ENCODE peak calls at places on chromosomes 7 and 10, in six cellular contexts. N, D, K, F, Y and R are unnamed samples.

GRCh38 chr10:80664071-80664680 is 126.5 kb downstream of the SH2D4B start:
- DNase-seq in N (peak), D (peak), K (peak), F (peak), Y (peak), R (peak)

GRCh38 chr10:49415109-49415508 is 19.2 kb upstream of the DRGX start:
- DNase-seq in N (no peak), D (no peak), K (no peak), F (no peak), Y (no peak), R (no peak)

GRCh38 chr10:99224766-99225165 is 10.9 kb downstream of the HPSE2 start:
- DNase-seq in N (no peak), D (no peak), K (no peak), F (no peak), Y (no peak), R (no peak)

GRCh38 chr7:148116195-148116594 is 474.4 kb upstream of the C7orf33 start:
- DNase-seq in N (no peak), D (no peak), K (no peak), F (no peak), Y (no peak), R (no peak)

GRCh38 chr7:116804459-116804858 is 57.9 kb upstream of the CAPZA2 start:
- DNase-seq in N (no peak), D (no peak), K (no peak), F (no peak), Y (no peak), R (no peak)

GRCh38 chr10:119498889-119499864 is 43.3 kb downstream of the RGS10 start:
- DNase-seq in N (no peak), D (no peak), K (no peak), F (no peak), Y (no peak), R (no peak)

GRCh38 chr7:120272896-120273475 is at the start of gene KCND2:
- DNase-seq in N (peak), D (no peak), K (no peak), F (no peak), Y (peak), R (no peak)

GRCh38 chr10:49457686-49458085 is 61.8 kb upstream of the DRGX start:
- DNase-seq in N (no peak), D (no peak), K (no peak), F (no peak), Y (no peak), R (no peak)

GRCh38 chr7:99733448-99733847 is 1.5 kb downstream of the CYP3A7 start:
- DNase-seq in N (no peak), D (no peak), K (no peak), F (no peak), Y (no peak), R (no peak)

GRCh38 chr10:79458483-79458882 is 13.1 kb upstream of the ZCCHC24 start:
- DNase-seq in N (no peak), D (no peak), K (no peak), F (no peak), Y (no peak), R (no peak)

GRCh38 chr10:99788598-99789259 is 6.3 kb downstream of the ABCC2 start:
- DNase-seq in N (peak), D (peak), K (no peak), F (peak), Y (no peak), R (no peak)

GRCh38 chr10:23326541-23327307 is 17.9 kb downstream of the C10orf67 start:
- DNase-seq in N (no peak), D (no peak), K (no peak), F (no peak), Y (no peak), R (no peak)

GRCh38 chr10:124416733-124417132 is 2.0 kb downstream of the OAT start:
- DNase-seq in N (no peak), D (no peak), K (no peak), F (no peak), Y (no peak), R (no peak)

GRCh38 chr10:4260483-4260882 is 475.5 kb upstream of the KLF6 start:
- DNase-seq in N (no peak), D (no peak), K (no peak), F (no peak), Y (no peak), R (no peak)

GRCh38 chr10:28047061-28047460 is 48.2 kb upstream of the ODAD2 start:
- DNase-seq in N (no peak), D (no peak), K (no peak), F (no peak), Y (no peak), R (no peak)

GRCh38 chr7:87110778-87111177 is 41.5 kb upstream of the DMTF1 start:
- DNase-seq in N (no peak), D (no peak), K (no peak), F (no peak), Y (no peak), R (no peak)

GRCh38 chr7:38942431-38943051 is 33.5 kb upstream of the VPS41 start:
- DNase-seq in N (no peak), D (no peak), K (no peak), F (no peak), Y (no peak), R (no peak)

GRCh38 chr7:11831383-11831726 is 643 bp downstream of the THSD7A start:
- DNase-seq in N (no peak), D (no peak), K (no peak), F (no peak), Y (no peak), R (no peak)

GRCh38 chr10:92011560-92012214 is 88.1 kb downstream of the BTAF1 start:
- DNase-seq in N (no peak), D (no peak), K (no peak), F (no peak), Y (no peak), R (no peak)

GRCh38 chr10:6607187-6607586 is 27.1 kb upstream of the PRKCQ start:
- DNase-seq in N (no peak), D (no peak), K (no peak), F (no peak), Y (no peak), R (no peak)

GRCh38 chr10:110671788-110672579 is 27.8 kb downstream of the RBM20 start:
- DNase-seq in N (peak), D (peak), K (peak), F (peak), Y (peak), R (no peak)

DNA sequence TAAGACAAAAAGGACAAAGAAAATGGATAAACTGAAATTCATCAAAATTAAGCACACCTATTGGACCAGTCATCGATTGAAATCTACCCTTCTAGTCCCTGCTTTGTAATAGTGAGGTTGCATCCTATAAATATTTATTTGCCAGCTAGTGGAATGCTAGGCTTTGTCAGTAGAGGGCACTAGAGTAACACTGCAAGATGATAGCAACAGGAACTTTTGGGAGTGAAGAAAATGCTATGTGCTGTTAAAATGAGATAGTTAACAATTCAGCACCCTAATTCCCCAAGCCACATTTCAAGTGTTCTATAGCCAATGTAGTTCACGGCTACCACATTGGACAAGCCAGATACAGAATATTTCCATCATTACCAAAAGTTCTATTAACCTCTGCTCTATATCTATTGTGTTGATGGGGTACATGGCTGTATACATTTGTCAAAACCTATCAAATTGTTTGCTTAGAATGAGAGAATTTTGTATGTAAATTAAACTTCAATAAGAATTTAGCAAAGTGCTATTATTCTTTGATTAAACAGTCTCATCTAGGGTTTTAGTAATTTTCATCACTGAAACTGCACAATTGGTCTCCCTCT is 69.8 kb downstream of the LSMEM1 start:
- DNase-seq in N (no peak), D (no peak), K (no peak), F (no peak), Y (no peak), R (no peak)
- TF ChIP-seq CTCF in N (peak), D (peak), K (peak), F (peak), Y (peak), R (peak)

GRCh38 chr7:64946772-64947171 is 43.7 kb downstream of the ZNF273 start:
- DNase-seq in N (peak), D (no peak), K (no peak), F (no peak), Y (no peak), R (no peak)
- TF ChIP-seq CTCF in N (no peak), D (no peak), K (no peak), F (no peak), Y (no peak), R (no peak)

DNA sequence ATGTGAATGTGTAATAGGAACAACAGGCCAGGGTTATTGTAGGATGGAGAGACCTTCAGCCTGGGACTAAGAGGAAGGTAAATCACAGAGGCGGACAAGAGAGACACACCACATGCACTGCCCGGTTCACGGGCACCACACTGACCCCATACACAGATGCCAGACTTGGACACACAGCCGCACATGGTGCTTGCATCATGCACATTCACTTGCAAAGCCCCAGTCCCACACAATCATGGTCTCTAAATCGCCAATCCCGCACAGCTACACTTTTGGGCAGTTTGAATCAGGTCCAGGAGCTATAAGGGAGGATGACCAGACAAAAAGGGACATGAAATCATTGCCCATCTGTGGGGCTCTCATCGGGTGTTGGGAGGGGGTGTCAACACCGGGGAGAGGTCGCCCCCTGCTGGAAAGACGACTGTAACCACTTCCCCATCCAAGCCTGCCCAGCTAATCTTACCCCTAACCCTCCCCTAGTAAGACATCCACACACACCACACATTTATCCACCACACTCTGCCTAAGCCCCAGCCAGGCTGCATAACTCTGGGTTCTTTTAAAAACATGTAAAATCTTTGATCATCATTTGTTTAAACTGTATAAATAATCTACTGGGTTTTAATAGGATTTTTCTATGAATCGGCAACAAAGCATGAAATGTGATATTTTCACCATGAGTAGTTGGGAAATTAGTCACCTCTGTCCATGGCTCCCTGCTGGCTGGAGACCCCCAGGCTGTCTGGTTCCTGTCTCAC is 40.5 kb upstream of the SLF2 start:
- DNase-seq in N (peak), D (no peak), K (no peak), F (no peak), Y (no peak), R (peak)
- TF ChIP-seq CTCF in N (no peak), D (peak), K (no peak), F (no peak), Y (peak), R (peak)

GRCh38 chr7:151124205-151124880 is 38.1 kb downstream of the AGAP3 start:
- DNase-seq in N (no peak), D (no peak), K (no peak), F (no peak), Y (no peak), R (no peak)
- TF ChIP-seq CTCF in N (no peak), D (peak), K (no peak), F (no peak), Y (no peak), R (no peak)

GRCh38 chr7:107046511-107047259 is 2.2 kb downstream of the PRKAR2B start:
- DNase-seq in N (no peak), D (no peak), K (no peak), F (no peak), Y (no peak), R (no peak)

GRCh38 chr7:107049971-107050532 is 5.5 kb downstream of the PRKAR2B start:
- DNase-seq in N (no peak), D (no peak), K (no peak), F (no peak), Y (no peak), R (no peak)

GRCh38 chr7:107049480-107049879 is 5.0 kb downstream of the PRKAR2B start:
- DNase-seq in N (no peak), D (no peak), K (no peak), F (no peak), Y (no peak), R (no peak)

GRCh38 chr7:107048783-107049418 is 4.4 kb downstream of the PRKAR2B start:
- DNase-seq in N (no peak), D (no peak), K (no peak), F (no peak), Y (no peak), R (no peak)

GRCh38 chr7:107047902-107048782 is 3.6 kb downstream of the PRKAR2B start:
- DNase-seq in N (no peak), D (no peak), K (no peak), F (no peak), Y (no peak), R (no peak)
- TF ChIP-seq CTCF in N (peak), D (no peak), K (no peak), F (no peak), Y (no peak), R (no peak)

GRCh38 chr10:104642001-104642270 is 846 bp downstream of the SORCS3 start:
- DNase-seq in N (no peak), D (no peak), K (no peak), F (no peak), Y (no peak), R (no peak)

GRCh38 chr10:104643023-104643663 is 2.1 kb downstream of the SORCS3 start:
- DNase-seq in N (no peak), D (no peak), K (no peak), F (no peak), Y (no peak), R (no peak)

GRCh38 chr10:104641150-104642000 is at the start of gene SORCS3:
- DNase-seq in N (no peak), D (no peak), K (no peak), F (no peak), Y (no peak), R (no peak)

GRCh38 chr10:104640339-104641149 is 546 bp upstream of the SORCS3 start:
- DNase-seq in N (no peak), D (no peak), K (no peak), F (no peak), Y (no peak), R (no peak)

DNA sequence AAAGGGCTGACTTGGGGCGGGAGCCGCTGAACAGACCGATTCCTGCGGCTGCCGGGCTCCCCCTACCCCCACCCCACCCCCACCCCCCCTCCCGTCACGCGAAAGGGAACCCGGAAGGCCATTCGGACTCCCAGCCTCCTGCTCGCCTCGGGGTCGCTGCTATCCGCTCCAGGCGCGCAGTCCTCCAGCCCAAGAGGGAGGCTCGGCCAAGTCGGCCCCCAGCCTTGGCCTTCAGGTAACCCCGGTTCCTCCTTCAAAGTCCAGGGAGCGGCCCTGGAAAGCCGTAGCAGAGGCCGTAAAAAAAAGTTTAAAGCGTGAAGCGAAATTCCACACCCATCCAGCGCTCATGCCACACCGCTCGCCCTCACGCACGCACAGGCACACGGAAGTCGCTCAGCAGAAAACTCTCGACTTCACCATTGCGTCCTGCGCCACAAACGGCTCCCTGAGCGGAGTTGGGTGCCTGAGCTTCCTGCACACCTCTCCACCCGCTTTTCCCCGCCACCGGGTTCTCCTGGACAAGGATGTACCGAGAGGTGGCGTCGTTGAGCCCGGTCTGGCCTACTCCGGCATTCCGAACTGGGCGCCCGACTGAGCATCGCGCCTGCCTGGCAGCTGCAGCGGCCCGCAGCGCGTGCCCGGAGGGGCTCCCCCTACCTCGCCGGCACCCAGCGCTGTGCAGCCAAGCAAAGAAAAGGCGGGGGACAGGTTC is 1.4 kb downstream of the SORCS3 start:
- DNase-seq in N (peak), D (no peak), K (no peak), F (no peak), Y (no peak), R (no peak)
- TF ChIP-seq CTCF in N (no peak), D (no peak), K (no peak), F (no peak), Y (peak), R (peak)

GRCh38 chr7:22854158-22855048 is 31.8 kb upstream of the TOMM7 start:
- DNase-seq in N (peak), D (peak), K (peak), F (peak), Y (peak), R (no peak)
- TF ChIP-seq CTCF in N (peak), D (no peak), K (no peak), F (no peak), Y (peak), R (no peak)

GRCh38 chr10:76034236-76035009 is 603.0 kb downstream of the LRMDA start:
- DNase-seq in N (no peak), D (no peak), K (no peak), F (no peak), Y (no peak), R (no peak)

GRCh38 chr10:76035010-76035727 is 603.7 kb downstream of the LRMDA start:
- DNase-seq in N (no peak), D (no peak), K (no peak), F (no peak), Y (no peak), R (no peak)

GRCh38 chr10:76031769-76032441 is 600.5 kb downstream of the LRMDA start:
- DNase-seq in N (no peak), D (no peak), K (no peak), F (no peak), Y (no peak), R (no peak)

GRCh38 chr10:76032442-76033039 is 601.1 kb downstream of the LRMDA start:
- DNase-seq in N (no peak), D (no peak), K (no peak), F (no peak), Y (no peak), R (no peak)

DNA sequence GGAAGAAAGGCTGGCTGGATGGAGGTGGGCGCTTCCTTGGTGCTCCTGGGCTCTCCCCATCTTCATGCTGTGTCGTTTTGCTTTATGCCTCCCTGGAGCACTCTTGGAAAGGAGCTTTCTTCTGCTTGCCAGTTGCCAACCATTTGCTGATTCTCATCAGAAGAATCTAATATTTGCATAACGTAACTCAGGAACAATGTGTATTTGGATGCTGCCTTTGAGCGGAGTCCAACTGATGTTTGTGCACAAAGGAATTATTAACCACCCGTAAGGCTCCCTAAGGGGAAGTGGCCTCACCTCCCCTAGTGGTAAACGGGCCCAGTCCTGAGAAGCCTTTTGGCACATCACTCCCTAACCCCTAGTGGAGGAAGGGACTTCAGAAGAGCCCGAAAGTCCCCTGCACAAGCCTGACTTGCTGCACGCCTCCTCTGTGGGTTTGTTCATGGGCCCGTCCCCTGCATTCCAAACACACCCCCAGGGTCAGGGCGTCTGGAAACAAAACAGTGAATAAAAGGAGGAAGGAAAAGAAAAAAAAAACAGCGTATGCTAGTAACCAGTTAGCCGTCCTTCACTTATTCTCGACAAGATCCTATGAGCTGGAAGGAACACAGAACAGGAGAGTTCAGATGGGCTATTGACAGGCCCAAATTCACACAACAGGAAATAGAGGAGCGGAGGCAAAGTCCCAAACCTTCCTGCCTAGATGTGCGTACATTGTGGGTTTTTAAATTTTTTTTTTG is 602.2 kb downstream of the LRMDA start:
- DNase-seq in N (no peak), D (no peak), K (no peak), F (peak), Y (no peak), R (no peak)
- TF ChIP-seq CTCF in N (no peak), D (no peak), K (peak), F (no peak), Y (peak), R (no peak)